ENCODE peak calls at places on chromosome 20, in seven cellular contexts. P, D, L, K, G, V and O are unnamed samples.
A peak's percentile ranks its signal among the peaks of the same experiment; 100 is the strongest.

GRCh38 chr20:40706977-40707582 is 18.0 kb upstream of the MAFB start:
- DNase-seq in P (no peak), D (no peak), L (no peak), K (peak; percentile 31), G (no peak), V (no peak), O (no peak)

GRCh38 chr20:20366896-20367680 is 816 bp upstream of the INSM1 start:
- DNase-seq in P (no peak), D (no peak), L (no peak), K (no peak), G (no peak), V (no peak), O (no peak)

GRCh38 chr20:23061713-23062561 is 12.5 kb upstream of the THBD start:
- DNase-seq in P (no peak), D (no peak), L (peak; percentile 48), K (peak; percentile 88), G (peak; percentile 70), V (no peak), O (no peak)

GRCh38 chr20:34680586-34680985 is 3.7 kb upstream of the PIGU start:
- DNase-seq in P (no peak), D (no peak), L (no peak), K (no peak), G (no peak), V (no peak), O (no peak)

GRCh38 chr20:15555913-15556312 is 1017.3 kb downstream of the KIF16B start:
- DNase-seq in P (no peak), D (no peak), L (peak; percentile 57), K (no peak), G (no peak), V (no peak), O (peak; percentile 63)

GRCh38 chr20:57281900-57282299 is 15.5 kb upstream of the BMP7 start:
- DNase-seq in P (no peak), D (no peak), L (no peak), K (no peak), G (no peak), V (no peak), O (no peak)

GRCh38 chr20:48791666-48792071 is 36.1 kb downstream of the PREX1 start:
- DNase-seq in P (no peak), D (no peak), L (peak; percentile 35), K (peak; percentile 58), G (no peak), V (no peak), O (peak; percentile 37)

GRCh38 chr20:53794529-53795115 is 201.0 kb upstream of the ZNF217 start:
- DNase-seq in P (no peak), D (no peak), L (no peak), K (peak; percentile 32), G (no peak), V (no peak), O (no peak)

GRCh38 chr20:37335642-37336368 is 10.1 kb upstream of the SRC start:
- DNase-seq in P (no peak), D (no peak), L (no peak), K (no peak), G (no peak), V (no peak), O (no peak)

GRCh38 chr20:51563597-51564332 is 21.2 kb upstream of the NFATC2 start:
- DNase-seq in P (peak; percentile 24), D (peak; percentile 54), L (peak; percentile 68), K (peak; percentile 97), G (peak; percentile 72), V (no peak), O (peak; percentile 61)

GRCh38 chr20:52974155-52974554 is 2.0 kb downstream of the TSHZ2 start:
- DNase-seq in P (no peak), D (no peak), L (no peak), K (no peak), G (no peak), V (peak; percentile 12), O (no peak)

GRCh38 chr20:13113731-13114130 is 105.0 kb downstream of the SPTLC3 start:
- DNase-seq in P (no peak), D (no peak), L (no peak), K (peak; percentile 30), G (no peak), V (no peak), O (peak; percentile 11)

GRCh38 chr20:56400001-56400640 is 7.7 kb downstream of the CSTF1 start:
- DNase-seq in P (peak; percentile 68), D (peak; percentile 45), L (peak; percentile 51), K (peak; percentile 74), G (no peak), V (no peak), O (peak; percentile 58)

GRCh38 chr20:63055575-63056235 is 48.9 kb upstream of the BHLHE23 start:
- DNase-seq in P (no peak), D (no peak), L (no peak), K (no peak), G (peak; percentile 10), V (no peak), O (no peak)

GRCh38 chr20:51562334-51563140 is 20.0 kb upstream of the NFATC2 start:
- DNase-seq in P (no peak), D (peak; percentile 69), L (peak; percentile 95), K (peak; percentile 99), G (peak; percentile 86), V (no peak), O (peak; percentile 81)

GRCh38 chr20:663315-664090 is 10.5 kb upstream of the SRXN1 start:
- DNase-seq in P (no peak), D (no peak), L (no peak), K (no peak), G (no peak), V (no peak), O (no peak)

GRCh38 chr20:45510242-45510862 is 5.1 kb downstream of the SPINT3 start:
- DNase-seq in P (no peak), D (no peak), L (no peak), K (peak; percentile 23), G (no peak), V (no peak), O (no peak)

GRCh38 chr20:41011551-41012067 is 17.0 kb upstream of the TOP1 start:
- DNase-seq in P (no peak), D (no peak), L (no peak), K (no peak), G (no peak), V (no peak), O (no peak)